ENCODE peak calls at places on chromosomes 2 and 18, in four cellular contexts. O is breast epithelium, U is GM12892, E is Peyer's patch. S is an unnamed sample.

GRCh38 chr2:39127973-39128372 is 7.1 kb upstream of the SOS1 start:
- DNase-seq in O (no peak), U (no peak), E (no peak), S (no peak)

GRCh38 chr2:143525006-143525405 is 395.8 kb downstream of the ARHGAP15 start:
- DNase-seq in O (no peak), U (no peak), E (no peak), S (no peak)

GRCh38 chr2:190626656-190627055 is 22.2 kb upstream of the NAB1 start:
- DNase-seq in O (no peak), U (no peak), E (no peak), S (no peak)

GRCh38 chr2:177353084-177353483 is 39.5 kb upstream of the AGPS start:
- DNase-seq in O (no peak), U (no peak), E (no peak), S (no peak)

GRCh38 chr2:108621087-108621559 is 86.9 kb downstream of the LIMS1 start:
- DNase-seq in O (no peak), U (no peak), E (peak), S (no peak)

GRCh38 chr18:21703241-21703820 is 1.2 kb downstream of the ABHD3 start:
- DNase-seq in O (no peak), U (peak), E (no peak), S (no peak)

GRCh38 chr2:10977003-10977402 is 65.3 kb downstream of the KCNF1 start:
- DNase-seq in O (no peak), U (no peak), E (no peak), S (no peak)

GRCh38 chr18:58996131-58996632 is 131.5 kb downstream of the ZNF532 start:
- DNase-seq in O (no peak), U (no peak), E (no peak), S (no peak)

GRCh38 chr2:203916756-203917155 is 19.8 kb upstream of the ICOS start:
- DNase-seq in O (no peak), U (no peak), E (no peak), S (no peak)

GRCh38 chr2:20449501-20450200 is 2.8 kb downstream of the RHOB start:
- DNase-seq in O (no peak), U (no peak), E (no peak), S (no peak)

GRCh38 chr2:20446917-20447436 is at the start of gene RHOB:
- DNase-seq in O (peak), U (peak), E (peak), S (peak)

GRCh38 chr2:20446280-20446916 is 476 bp upstream of the RHOB start:
- DNase-seq in O (no peak), U (no peak), E (no peak), S (no peak)

GRCh38 chr2:20448246-20449046 is 1.6 kb downstream of the RHOB start:
- DNase-seq in O (no peak), U (no peak), E (no peak), S (no peak)

DNA sequence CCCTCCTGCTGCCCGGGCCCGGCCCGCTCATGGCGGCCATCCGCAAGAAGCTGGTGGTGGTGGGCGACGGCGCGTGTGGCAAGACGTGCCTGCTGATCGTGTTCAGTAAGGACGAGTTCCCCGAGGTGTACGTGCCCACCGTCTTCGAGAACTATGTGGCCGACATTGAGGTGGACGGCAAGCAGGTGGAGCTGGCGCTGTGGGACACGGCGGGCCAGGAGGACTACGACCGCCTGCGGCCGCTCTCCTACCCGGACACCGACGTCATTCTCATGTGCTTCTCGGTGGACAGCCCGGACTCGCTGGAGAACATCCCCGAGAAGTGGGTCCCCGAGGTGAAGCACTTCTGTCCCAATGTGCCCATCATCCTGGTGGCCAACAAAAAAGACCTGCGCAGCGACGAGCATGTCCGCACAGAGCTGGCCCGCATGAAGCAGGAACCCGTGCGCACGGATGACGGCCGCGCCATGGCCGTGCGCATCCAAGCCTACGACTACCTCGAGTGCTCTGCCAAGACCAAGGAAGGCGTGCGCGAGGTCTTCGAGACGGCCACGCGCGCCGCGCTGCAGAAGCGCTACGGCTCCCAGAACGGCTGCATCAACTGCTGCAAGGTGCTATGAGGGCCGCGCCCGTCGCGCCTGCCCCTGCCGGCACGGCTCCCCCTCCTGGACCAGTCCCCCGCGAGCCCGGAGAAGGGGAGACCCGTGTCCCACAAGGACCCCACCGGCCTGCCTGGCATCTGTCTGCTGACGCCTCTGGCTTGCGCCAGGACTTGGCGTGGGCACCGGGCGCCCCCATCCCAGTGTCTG is 767 bp downstream of the RHOB start:
- DNase-seq in O (peak), U (no peak), E (peak), S (peak)
- TF ChIP-seq POLR2A in O (peak), U (peak), E (no peak), S (no peak)

GRCh38 chr2:70124983-70125480 is 37.8 kb downstream of the PCBP1 start:
- DNase-seq in O (peak), U (no peak), E (peak), S (peak)
- TF ChIP-seq POLR2A in O (no peak), U (peak), E (peak), S (no peak)

GRCh38 chr2:69152847-69153246 is 139.9 kb downstream of the ANTXR1 start:
- DNase-seq in O (no peak), U (no peak), E (no peak), S (no peak)
- TF ChIP-seq POLR2A in O (no peak), U (no peak), E (no peak), S (no peak)

DNA sequence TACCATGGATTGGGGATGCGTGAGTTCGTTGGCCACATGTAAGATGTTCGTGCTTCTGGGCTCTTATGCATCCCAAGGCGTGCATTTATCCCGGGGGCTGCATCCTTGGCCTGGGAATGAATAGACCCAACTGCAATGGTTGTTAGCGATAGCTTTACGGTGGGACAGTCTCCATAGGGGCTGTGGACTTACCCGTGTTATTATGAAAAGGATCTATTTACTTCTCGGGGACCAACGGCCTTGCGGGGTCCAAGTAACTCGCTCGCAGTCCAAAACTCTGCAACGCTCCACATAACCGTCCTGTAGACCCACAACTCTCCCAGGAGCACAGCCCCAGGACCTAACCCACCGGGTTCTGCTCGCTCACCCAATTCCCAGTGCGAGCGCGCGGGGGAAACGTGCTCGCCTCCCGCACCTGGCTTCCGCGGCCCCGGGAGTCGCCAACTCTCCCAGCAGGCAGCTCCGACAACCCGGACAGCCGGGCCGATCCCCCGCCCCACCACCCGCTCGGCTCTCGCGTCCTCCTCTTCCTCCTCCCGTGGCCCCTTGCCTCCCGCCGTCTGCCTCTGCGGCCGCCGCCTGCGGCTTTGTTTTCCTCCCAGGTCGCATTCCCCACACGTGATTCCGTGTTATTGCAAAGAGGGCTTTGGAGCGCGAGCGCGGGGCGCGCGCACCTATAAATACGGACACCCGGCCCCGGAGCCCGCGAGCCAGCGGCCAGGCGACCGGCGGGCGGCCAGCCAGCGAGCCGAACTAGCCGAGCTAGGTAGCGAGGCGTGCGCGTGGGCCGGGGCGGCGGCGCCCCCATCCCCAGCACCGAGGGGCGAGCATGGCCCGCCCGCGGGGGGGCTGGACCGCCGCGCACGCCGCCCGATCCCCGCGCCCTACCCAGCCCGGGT is at the start of gene CABLES1:
- DNase-seq in O (peak), U (peak), E (peak), S (peak)
- TF ChIP-seq POLR2A in O (peak), U (no peak), E (peak), S (no peak)

GRCh38 chr18:3447895-3448844 is 1.8 kb upstream of the TGIF1 start:
- DNase-seq in O (peak), U (peak), E (peak), S (peak)
- TF ChIP-seq POLR2A in O (peak), U (no peak), E (peak), S (no peak)

DNA sequence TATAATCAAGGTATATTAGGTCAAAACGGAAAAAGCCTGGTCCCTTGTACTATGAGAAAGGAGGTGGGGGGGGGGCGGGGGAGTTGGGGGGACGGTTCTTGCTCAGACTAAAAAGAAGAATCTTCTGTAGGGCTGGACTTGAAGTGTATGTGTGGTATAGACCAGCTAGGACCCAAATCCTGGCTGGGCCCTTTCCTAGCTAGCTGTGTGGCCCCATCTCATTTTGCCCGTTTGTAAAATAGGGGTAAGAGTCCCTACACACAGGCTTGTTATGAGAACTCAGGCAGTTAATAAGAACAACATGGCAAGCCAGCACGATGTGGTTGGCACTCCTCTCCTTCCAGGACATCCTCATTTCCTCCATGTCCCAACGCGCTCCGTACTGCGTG is 1.1 kb downstream of the EVA1A start:
- DNase-seq in O (no peak), U (no peak), E (no peak), S (no peak)
- TF ChIP-seq POLR2A in O (no peak), U (no peak), E (no peak), S (no peak)

DNA sequence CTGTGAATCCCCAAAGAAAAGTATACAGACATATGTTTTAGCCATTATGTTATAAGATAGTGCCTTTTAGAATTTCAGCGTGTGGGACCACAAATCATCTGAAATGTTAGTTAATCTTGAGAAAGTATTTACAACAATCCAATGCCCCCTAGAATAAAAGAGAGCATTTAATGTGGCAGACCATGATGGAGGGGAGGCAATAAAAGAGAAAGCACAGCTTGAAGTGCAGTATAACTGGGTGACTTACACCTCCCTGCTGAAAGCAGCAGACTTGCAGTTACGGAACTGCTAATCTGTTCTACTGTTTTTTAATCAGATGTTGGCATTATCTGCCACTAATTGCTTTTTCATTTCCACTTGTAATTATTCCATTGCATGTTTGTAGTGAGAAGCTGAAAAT is 130.6 kb upstream of the ITGA4 start:
- DNase-seq in O (no peak), U (no peak), E (no peak), S (no peak)
- TF ChIP-seq POLR2A in O (no peak), U (no peak), E (no peak), S (no peak)

DNA sequence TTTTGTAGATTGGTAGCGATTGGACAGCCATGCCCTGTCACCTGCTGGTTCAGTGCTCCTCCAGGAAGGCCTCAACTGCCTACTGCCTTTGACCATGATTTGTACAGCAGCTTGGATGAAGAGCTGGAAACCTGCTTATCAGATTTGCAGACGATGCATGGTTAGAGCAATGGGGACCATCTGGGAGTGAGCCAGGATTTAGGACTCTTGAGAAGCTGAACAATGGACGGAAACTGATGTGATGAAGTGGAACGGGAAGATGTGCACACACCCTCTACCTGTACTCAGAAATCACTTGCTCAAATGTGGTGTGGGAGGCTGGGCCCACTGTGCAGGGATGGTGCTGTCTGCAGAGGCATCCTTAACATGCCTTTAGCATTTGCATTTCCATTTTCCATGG is 57.2 kb downstream of the NCK2 start:
- DNase-seq in O (no peak), U (no peak), E (no peak), S (no peak)
- TF ChIP-seq POLR2A in O (no peak), U (no peak), E (no peak), S (no peak)

GRCh38 chr18:50422286-50422898 is 47.5 kb downstream of the SKA1 start:
- DNase-seq in O (no peak), U (no peak), E (no peak), S (no peak)
- TF ChIP-seq POLR2A in O (no peak), U (no peak), E (no peak), S (no peak)